ENCODE peak calls at places on chromosomes 5 and 9, in six cellular contexts. T is RCC 7860; I is HEK293T; J is foreskin melanocyte; C is stimulated activated naive CD8-positive, alpha-beta T cell treated with anti-CD3 and anti-CD28 coated beads, Interleukin-15, amount 100 ng/mL, for 72 hours; G is activated CD4-positive, alpha-beta T cell treated with anti-CD3 and anti-CD28 coated beads, Interleukin-2, amount 50 U/mL, for 1 hour. E is an unnamed sample.

GRCh38 chr9:76917299-76917698 is 11.4 kb upstream of the PRUNE2 start:
- DNase-seq in T (no peak), I (no peak), J (peak; percentile 59), C (no peak), G (no peak), E (no peak)

GRCh38 chr5:172749076-172749475 is 21.9 kb downstream of the DUSP1 start:
- DNase-seq in T (no peak), I (no peak), J (no peak), C (no peak), G (no peak), E (no peak)

GRCh38 chr9:15735083-15735974 is 182.5 kb downstream of the CCDC171 start:
- DNase-seq in T (no peak), I (no peak), J (no peak), C (no peak), G (no peak), E (peak; percentile 28)

GRCh38 chr9:128098936-128099931 is 28.3 kb downstream of the PTGES2 start:
- DNase-seq in T (no peak), I (no peak), J (no peak), C (no peak), G (no peak), E (no peak)

GRCh38 chr9:112852741-112853505 is 37.8 kb downstream of the SLC46A2 start:
- DNase-seq in T (no peak), I (no peak), J (no peak), C (no peak), G (no peak), E (no peak)

GRCh38 chr5:10792336-10792735 is 31.3 kb upstream of the DAP start:
- DNase-seq in T (no peak), I (no peak), J (no peak), C (no peak), G (no peak), E (no peak)

GRCh38 chr5:177132504-177133118 is 962 bp upstream of the NSD1 start:
- DNase-seq in T (no peak), I (no peak), J (no peak), C (no peak), G (no peak), E (no peak)

GRCh38 chr5:96714951-96715451 is 52.8 kb downstream of the CAST start:
- DNase-seq in T (peak; percentile 21), I (no peak), J (peak; percentile 58), C (no peak), G (peak; percentile 12), E (peak; percentile 73)

GRCh38 chr5:148991606-148992005 is 71.3 kb downstream of the SH3TC2 start:
- DNase-seq in T (peak; percentile 19), I (no peak), J (no peak), C (no peak), G (no peak), E (no peak)

GRCh38 chr5:111425205-111425604 is 87.1 kb downstream of the STARD4 start:
- DNase-seq in T (no peak), I (no peak), J (no peak), C (no peak), G (no peak), E (no peak)

GRCh38 chr9:120569556-120569955 is 10.4 kb downstream of the CDK5RAP2 start:
- DNase-seq in T (no peak), I (no peak), J (no peak), C (no peak), G (no peak), E (no peak)

GRCh38 chr5:73540192-73540591 is 25.2 kb downstream of the ANKRA2 start:
- DNase-seq in T (peak; percentile 81), I (no peak), J (no peak), C (no peak), G (no peak), E (no peak)

GRCh38 chr9:18451409-18451808 is 22.5 kb upstream of the ADAMTSL1 start:
- DNase-seq in T (no peak), I (no peak), J (no peak), C (no peak), G (no peak), E (no peak)

GRCh38 chr5:102453716-102454115 is 45.1 kb downstream of the SLCO6A1 start:
- DNase-seq in T (no peak), I (no peak), J (no peak), C (no peak), G (no peak), E (no peak)

GRCh38 chr9:137621131-137621757 is 2.4 kb downstream of the EHMT1 start:
- DNase-seq in T (no peak), I (no peak), J (no peak), C (no peak), G (no peak), E (no peak)

GRCh38 chr5:168434746-168435321 is 51.4 kb upstream of the RARS1 start:
- DNase-seq in T (peak; percentile 21), I (no peak), J (no peak), C (no peak), G (no peak), E (no peak)

GRCh38 chr5:164013077-164013670 is 507.8 kb downstream of the MAT2B start:
- DNase-seq in T (peak; percentile 12), I (peak; percentile 60), J (peak; percentile 73), C (peak; percentile 17), G (no peak), E (peak; percentile 89)

GRCh38 chr9:129869585-129870501 is 34.6 kb downstream of the USP20 start:
- DNase-seq in T (no peak), I (no peak), J (no peak), C (no peak), G (no peak), E (no peak)

GRCh38 chr5:39072915-39073758 is 1.1 kb downstream of the RICTOR start:
- DNase-seq in T (peak; percentile 39), I (peak; percentile 46), J (peak; percentile 29), C (no peak), G (peak; percentile 25), E (no peak)

GRCh38 chr9:134971196-134971595 is 53.5 kb upstream of the FCN1 start:
- DNase-seq in T (no peak), I (no peak), J (no peak), C (no peak), G (no peak), E (no peak)

GRCh38 chr9:130026583-130027427 is 16.2 kb downstream of the FNBP1 start:
- DNase-seq in T (no peak), I (no peak), J (no peak), C (no peak), G (no peak), E (no peak)

GRCh38 chr9:106623558-106623957 is 239.4 kb upstream of the ZNF462 start:
- DNase-seq in T (no peak), I (no peak), J (no peak), C (no peak), G (no peak), E (no peak)

GRCh38 chr9:4073371-4073770 is 226.5 kb downstream of the GLIS3 start:
- DNase-seq in T (no peak), I (peak; percentile 20), J (no peak), C (no peak), G (no peak), E (no peak)

GRCh38 chr9:21970800-21971620 is 23.2 kb downstream of the CDKN2A start:
- DNase-seq in T (no peak), I (no peak), J (peak; percentile 76), C (no peak), G (no peak), E (no peak)

GRCh38 chr5:175863316-175863715 is 8.1 kb upstream of the CPLX2 start:
- DNase-seq in T (no peak), I (no peak), J (no peak), C (no peak), G (no peak), E (no peak)

GRCh38 chr5:1754531-1755220 is 45.0 kb downstream of the MRPL36 start:
- DNase-seq in T (no peak), I (no peak), J (no peak), C (no peak), G (no peak), E (no peak)

GRCh38 chr5:6792376-6792775 is 79.1 kb downstream of the TENT4A start:
- DNase-seq in T (no peak), I (no peak), J (no peak), C (no peak), G (no peak), E (no peak)

GRCh38 chr5:425714-426113 is 17.3 kb upstream of the EXOC3 start:
- DNase-seq in T (no peak), I (no peak), J (no peak), C (no peak), G (no peak), E (peak; percentile 40)